ENCODE peak calls at places on chromosome 18, in five cellular contexts. U is fibroblast of mammary gland, R is GM12892, D is H9, J is IMR-90. S is an unnamed sample.

GRCh38 chr18:59767732-59768131 is 70.5 kb upstream of the CCBE1 start:
- DNase-seq in U (peak; percentile 92), J (peak; percentile 78), D (no peak), R (no peak), S (no peak)

GRCh38 chr18:79070486-79070885 is 1.3 kb downstream of the ATP9B start:
- DNase-seq in J (no peak), R (no peak), U (peak; percentile 2), D (no peak), S (no peak)

GRCh38 chr18:22044474-22045220 is 124.7 kb upstream of the GATA6 start:
- DNase-seq in J (no peak), D (no peak), R (no peak), U (no peak), S (no peak)

GRCh38 chr18:36544036-36544725 is 246.7 kb downstream of the FHOD3 start:
- DNase-seq in R (no peak), D (no peak), J (no peak), U (peak; percentile 11), S (peak; percentile 88)

GRCh38 chr18:43662657-43663056 is 385.4 kb upstream of the SYT4 start:
- DNase-seq in U (peak; percentile 94), D (no peak), R (no peak), J (peak; percentile 93), S (no peak)

GRCh38 chr18:56748698-56749268 is 97.6 kb downstream of the WDR7 start:
- DNase-seq in R (no peak), U (peak; percentile 60), J (peak; percentile 57), D (no peak), S (no peak)

GRCh38 chr18:32300914-32301313 is 111.1 kb downstream of the MEP1B start:
- DNase-seq in R (no peak), U (peak; percentile 93), J (peak; percentile 26), D (no peak), S (no peak)

GRCh38 chr18:49520661-49521145 is 33.7 kb upstream of the C18orf32 start:
- DNase-seq in D (no peak), U (peak; percentile 57), J (peak; percentile 11), R (no peak), S (peak; percentile 24)

GRCh38 chr18:50158866-50159653 is 35.9 kb downstream of the MYO5B start:
- DNase-seq in U (no peak), R (no peak), J (no peak), D (no peak), S (no peak)

GRCh38 chr18:28735731-28736130 is 558.8 kb upstream of the CDH2 start:
- DNase-seq in U (peak; percentile 84), R (no peak), D (no peak), J (peak; percentile 89), S (no peak)

GRCh38 chr18:6056171-6056932 is 161.0 kb upstream of the TMEM200C start:
- DNase-seq in J (peak; percentile 77), R (peak; percentile 3), U (peak; percentile 71), D (no peak), S (no peak)

GRCh38 chr18:711330-711692 is 1.1 kb downstream of the ENOSF1 start:
- DNase-seq in J (no peak), D (no peak), U (no peak), R (no peak), S (no peak)

GRCh38 chr18:76167440-76167839 is 327.6 kb downstream of the ZNF516 start:
- DNase-seq in R (no peak), D (no peak), U (no peak), J (no peak), S (peak; percentile 50)

S was measured in esophagus muscularis mucosa.